ENCODE peak calls at places on chromosomes 11 and 22, in four cellular contexts. Q, L, S and X are unnamed samples.

GRCh38 chr11:119921571-119921970 is 192.6 kb upstream of the NECTIN1 start:
- DNase-seq in L (no peak), S (no peak), Q (no peak), X (no peak)

GRCh38 chr11:65438257-65439151 is 15.9 kb downstream of the NEAT1 start:
- DNase-seq in L (no peak), Q (no peak), S (peak), X (peak)

GRCh38 chr11:75276696-75277095 is 36.1 kb downstream of the TPBGL start:
- DNase-seq in Q (no peak), S (no peak), L (no peak), X (no peak)

GRCh38 chr11:101049813-101050212 is 79.8 kb downstream of the PGR start:
- DNase-seq in L (no peak), S (no peak), Q (no peak), X (no peak)

GRCh38 chr22:46028069-46028991 is 51.4 kb upstream of the WNT7B start:
- DNase-seq in Q (no peak), L (no peak), S (no peak), X (no peak)

GRCh38 chr11:93986716-93987115 is 34.4 kb upstream of the HEPHL1 start:
- DNase-seq in Q (no peak), L (no peak), S (peak), X (peak)

GRCh38 chr11:133659542-133660201 is 127.4 kb upstream of the OPCML start:
- DNase-seq in Q (no peak), L (no peak), S (no peak), X (no peak)

GRCh38 chr22:39149915-39150847 is 2.3 kb downstream of the CBX7 start:
- DNase-seq in L (no peak), Q (no peak), S (no peak), X (no peak)

GRCh38 chr22:43854786-43855271 is 7.5 kb downstream of the SULT4A1 start:
- DNase-seq in L (no peak), Q (no peak), S (no peak), X (no peak)

GRCh38 chr11:32418836-32419235 is 16.5 kb downstream of the WT1 start:
- DNase-seq in Q (no peak), S (no peak), L (no peak), X (no peak)

GRCh38 chr11:61021661-61022212 is 50.3 kb downstream of the CD6 start:
- DNase-seq in S (no peak), Q (no peak), L (peak), X (no peak)

GRCh38 chr22:47724751-47725150 is 962.3 kb downstream of the TBC1D22A start:
- DNase-seq in Q (no peak), L (no peak), S (no peak), X (no peak)

GRCh38 chr11:34050967-34051348 is 573 bp upstream of the CAPRIN1 start:
- DNase-seq in Q (no peak), L (no peak), S (peak), X (no peak)

GRCh38 chr11:9803685-9804413 is 140.0 kb downstream of the SWAP70 start:
- DNase-seq in S (no peak), Q (no peak), L (no peak), X (no peak)

GRCh38 chr22:26172389-26172990 is 3.2 kb downstream of the SEZ6L start:
- DNase-seq in S (no peak), L (peak), Q (no peak), X (no peak)

GRCh38 chr11:109033627-109034340 is 368.9 kb downstream of the DDX10 start:
- DNase-seq in S (no peak), L (no peak), Q (peak), X (no peak)

GRCh38 chr22:45968751-45969413 is 8.1 kb downstream of the WNT7B start:
- DNase-seq in S (peak), L (no peak), Q (no peak), X (no peak)

GRCh38 chr11:35111171-35112055 is 27.6 kb upstream of the CD44 start:
- DNase-seq in Q (no peak), S (peak), L (no peak), X (no peak)

GRCh38 chr11:64331569-64332371 is 8.2 kb upstream of the CCDC88B start:
- DNase-seq in S (peak), L (peak), Q (peak), X (peak)

GRCh38 chr11:107777094-107777493 is 65.2 kb upstream of the SLN start:
- DNase-seq in Q (no peak), L (no peak), S (no peak), X (no peak)

GRCh38 chr11:93652161-93652597 is 9.3 kb upstream of the CEP295 start:
- DNase-seq in S (no peak), L (no peak), Q (no peak), X (peak)

GRCh38 chr11:62538470-62539237 is 8.0 kb downstream of the AHNAK start:
- DNase-seq in S (no peak), L (no peak), Q (no peak), X (no peak)

GRCh38 chr22:17258015-17258827 is 39.0 kb upstream of the ADA2 start:
- DNase-seq in S (peak), Q (no peak), L (peak), X (peak)

GRCh38 chr11:69593851-69594250 is 47.1 kb upstream of the CCND1 start:
- DNase-seq in Q (no peak), S (no peak), L (no peak), X (no peak)

GRCh38 chr11:61832758-61833157 is 4.7 kb downstream of the FADS2 start:
- DNase-seq in S (no peak), L (no peak), Q (no peak), X (no peak)

GRCh38 chr11:15248749-15249148 is 134.0 kb downstream of the INSC start:
- DNase-seq in Q (no peak), L (no peak), S (no peak), X (no peak)

GRCh38 chr11:26649884-26650283 is 72.0 kb downstream of the SLC5A12 start:
- DNase-seq in L (peak), Q (peak), S (peak), X (peak)

GRCh38 chr22:39490966-39491680 is 11.0 kb upstream of the MIEF1 start:
- DNase-seq in S (no peak), Q (no peak), L (no peak), X (no peak)

GRCh38 chr11:59611570-59612565 is 3.7 kb downstream of the OSBP start:
- DNase-seq in L (no peak), S (no peak), Q (no peak), X (no peak)

GRCh38 chr22:17264321-17265052 is 45.3 kb upstream of the ADA2 start:
- DNase-seq in L (no peak), Q (no peak), S (no peak), X (no peak)

GRCh38 chr11:109865558-109866186 is 227.5 kb upstream of the ZC3H12C start:
- DNase-seq in L (no peak), Q (no peak), S (peak), X (no peak)

GRCh38 chr11:6401439-6401838 is 11.2 kb downstream of the SMPD1 start:
- DNase-seq in L (no peak), S (no peak), Q (no peak), X (no peak)

GRCh38 chr11:69567951-69568808 is 72.8 kb upstream of the CCND1 start:
- DNase-seq in S (no peak), L (no peak), Q (no peak), X (no peak)

GRCh38 chr11:74493816-74494630 is 499 bp upstream of the LIPT2 start:
- DNase-seq in S (no peak), Q (no peak), L (no peak), X (no peak)

GRCh38 chr22:48099251-48099650 is 1336.8 kb downstream of the TBC1D22A start:
- DNase-seq in L (no peak), Q (no peak), S (no peak), X (no peak)

GRCh38 chr11:130865772-130866114 is 50.5 kb downstream of the SNX19 start:
- DNase-seq in L (no peak), Q (no peak), S (no peak), X (no peak)

GRCh38 chr22:39444937-39445465 is 11.8 kb upstream of the MGAT3 start:
- DNase-seq in L (no peak), S (no peak), Q (no peak), X (no peak)

GRCh38 chr22:31585161-31585859 is 76.7 kb downstream of the PISD start:
- DNase-seq in S (no peak), Q (no peak), L (no peak), X (no peak)